ENCODE peak calls at places on chromosomes 7 and 10, in six cellular contexts. B, Q, Y, T, C and R are unnamed samples.

GRCh38 chr10:124015991-124016390 is 77.4 kb downstream of the CHST15 start:
- DNase-seq in Q (no peak), T (no peak), Y (no peak), B (no peak), C (no peak), R (no peak)

GRCh38 chr10:112526130-112526529 is 79.1 kb downstream of the VTI1A start:
- DNase-seq in C (no peak), Y (no peak), Q (no peak), B (no peak), T (no peak), R (no peak)

GRCh38 chr10:72334832-72335393 is 19.8 kb downstream of the DNAJB12 start:
- DNase-seq in Q (peak; percentile 73), T (no peak), C (peak; percentile 92), Y (no peak), B (no peak), R (peak; percentile 93)

GRCh38 chr7:27153526-27153925 is 1.1 kb upstream of the HOXA3 start:
- DNase-seq in Q (no peak), Y (peak; percentile 57), B (no peak), T (no peak), C (peak; percentile 11), R (no peak)

GRCh38 chr7:3862774-3863173 is 561.7 kb downstream of the SDK1 start:
- DNase-seq in T (no peak), B (no peak), Y (no peak), Q (no peak), C (no peak), R (no peak)

GRCh38 chr10:70106958-70107791 is 25.4 kb downstream of the AIFM2 start:
- DNase-seq in C (no peak), Q (no peak), T (peak; percentile 61), Y (no peak), B (no peak), R (no peak)

GRCh38 chr10:1465993-1466764 is 271.1 kb downstream of the ADARB2 start:
- DNase-seq in B (no peak), Y (no peak), Q (no peak), C (no peak), T (no peak), R (no peak)

GRCh38 chr7:95330194-95331003 is 6.1 kb upstream of the PON1 start:
- DNase-seq in C (no peak), Y (no peak), B (no peak), T (no peak), Q (no peak), R (no peak)

GRCh38 chr7:86598311-86598710 is 45.4 kb upstream of the GRM3 start:
- DNase-seq in C (no peak), Q (no peak), T (peak; percentile 34), B (no peak), Y (no peak), R (no peak)

GRCh38 chr10:60200012-60200681 is 189.5 kb downstream of the ANK3 start:
- DNase-seq in C (no peak), T (no peak), Q (no peak), Y (no peak), B (no peak), R (no peak)

GRCh38 chr7:4030346-4030745 is 651.7 kb upstream of the FOXK1 start:
- DNase-seq in Q (no peak), T (no peak), B (no peak), C (no peak), Y (no peak), R (no peak)

GRCh38 chr7:117217121-117217520 is 105.7 kb downstream of the WNT2 start:
- DNase-seq in Y (no peak), T (no peak), C (no peak), B (no peak), Q (no peak), R (no peak)

GRCh38 chr10:132829403-132829802 is 43.5 kb upstream of the NKX6-2 start:
- DNase-seq in C (no peak), Y (no peak), B (no peak), Q (no peak), T (no peak), R (no peak)

GRCh38 chr7:134995239-134996096 is 9.2 kb downstream of the AGBL3 start:
- DNase-seq in T (no peak), Y (no peak), B (no peak), Q (no peak), C (no peak), R (no peak)

GRCh38 chr7:79268730-79269129 is 184.7 kb downstream of the MAGI2 start:
- DNase-seq in C (no peak), T (no peak), Q (no peak), B (no peak), Y (no peak), R (no peak)
- TF ChIP-seq CTCF in C (no peak), T (no peak), Q (no peak), B (no peak), Y (no peak), R (no peak)

DNA sequence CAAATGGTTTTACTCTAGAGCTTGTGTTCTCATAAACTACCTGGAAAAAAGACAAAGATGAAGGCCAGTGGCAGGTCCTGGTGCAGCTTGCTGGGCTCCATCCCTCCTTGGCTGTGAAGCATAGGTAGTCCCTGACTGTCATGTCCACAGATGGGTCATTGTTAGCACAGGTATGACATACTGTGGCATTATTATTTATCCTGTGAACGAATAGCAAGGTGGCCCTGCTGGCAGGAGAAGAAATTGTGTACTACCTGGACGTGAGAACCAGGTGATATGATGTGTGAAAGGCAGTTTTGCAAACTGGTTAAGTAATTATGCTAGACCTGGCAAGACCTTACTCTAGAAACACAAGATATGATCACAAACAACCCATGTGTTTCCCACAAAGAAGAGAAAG is 63.9 kb downstream of the CCDC71L start:
- DNase-seq in Q (no peak), C (no peak), B (no peak), Y (no peak), T (no peak), R (no peak)
- TF ChIP-seq CTCF in Q (no peak), C (no peak), B (no peak), Y (no peak), T (no peak), R (no peak)

DNA sequence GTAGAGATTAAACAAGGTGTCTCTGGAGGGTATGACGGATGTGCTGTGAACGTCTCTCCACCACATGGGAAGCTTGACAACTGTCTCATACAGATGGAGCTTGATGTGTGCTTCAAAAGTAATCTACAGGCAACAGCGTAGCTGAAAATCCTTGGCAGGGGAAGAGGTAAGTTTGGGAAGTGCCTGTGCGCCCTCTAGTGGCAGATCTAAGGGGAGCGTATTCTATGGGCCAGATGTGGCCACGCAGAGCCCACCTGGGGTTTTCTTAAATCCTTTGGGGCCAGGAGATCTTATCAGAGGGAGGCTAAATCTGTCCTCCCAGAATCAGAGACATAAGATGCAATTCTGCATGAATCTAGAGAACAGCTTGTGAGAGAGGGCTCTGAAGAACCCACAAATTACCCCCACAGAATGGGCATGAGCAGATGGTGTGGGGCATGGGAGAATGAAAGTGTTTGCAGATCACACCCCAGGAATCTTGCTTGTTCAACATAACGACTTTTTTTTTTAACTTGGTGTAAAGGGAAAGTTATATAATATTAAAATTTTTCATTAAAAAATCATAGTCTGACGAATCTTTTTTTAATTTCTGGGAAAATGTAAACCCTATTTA is 91.2 kb upstream of the MPP7 start:
- DNase-seq in Q (peak; percentile 51), C (peak; percentile 52), Y (peak; percentile 72), T (peak; percentile 74), B (no peak), R (peak; percentile 16)
- TF ChIP-seq CTCF in Q (peak; percentile 87), C (peak; percentile 59), Y (peak; percentile 97), T (peak; percentile 92), B (peak; percentile 95), R (peak; percentile 98)

GRCh38 chr10:62393237-62393636 is 19.1 kb downstream of the ZNF365 start:
- DNase-seq in Q (no peak), T (no peak), Y (no peak), B (no peak), C (no peak), R (no peak)

GRCh38 chr10:62396864-62397263 is 22.7 kb downstream of the ZNF365 start:
- DNase-seq in Q (no peak), T (no peak), Y (no peak), C (no peak), B (no peak), R (no peak)

GRCh38 chr10:62390497-62391176 is 16.5 kb downstream of the ZNF365 start:
- DNase-seq in Y (no peak), Q (peak; percentile 65), T (no peak), B (no peak), C (no peak), R (no peak)

GRCh38 chr10:62395892-62396291 is 21.7 kb downstream of the ZNF365 start:
- DNase-seq in B (no peak), T (no peak), C (no peak), Q (no peak), Y (no peak), R (no peak)

DNA sequence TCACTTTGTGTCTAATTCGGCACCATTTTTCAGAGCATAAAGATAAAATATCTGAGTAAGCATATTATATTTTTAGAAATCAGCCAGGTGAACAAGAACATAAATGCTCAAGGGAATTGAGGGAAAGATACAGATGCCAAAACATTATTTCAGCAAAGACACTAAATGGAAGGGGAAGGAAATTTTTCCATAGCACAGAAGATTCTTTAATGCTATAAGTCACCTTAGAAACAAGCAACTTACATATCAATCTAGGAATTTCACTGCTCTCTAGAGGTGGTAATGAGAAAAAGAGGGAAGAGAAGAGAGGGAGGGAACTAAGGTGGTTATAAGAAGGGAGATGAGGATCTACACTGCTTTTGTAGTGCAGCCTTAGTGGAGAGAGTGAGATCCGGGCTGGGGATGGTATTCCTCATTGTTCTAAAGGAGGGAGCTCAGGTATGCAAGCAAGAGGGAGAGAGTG is 20.4 kb downstream of the ZNF365 start:
- DNase-seq in C (no peak), T (no peak), Q (no peak), B (no peak), Y (no peak), R (no peak)
- TF ChIP-seq CTCF in C (no peak), T (no peak), Q (peak; percentile 32), B (no peak), Y (no peak), R (no peak)

GRCh38 chr7:110090113-110090820 is 1000.7 kb upstream of the LRRN3 start:
- DNase-seq in B (no peak), Y (no peak), C (no peak), T (no peak), Q (peak; percentile 9), R (no peak)
- TF ChIP-seq CTCF in B (peak; percentile 52), Y (peak; percentile 64), C (no peak), T (peak; percentile 36), Q (peak; percentile 59), R (peak; percentile 49)

DNA sequence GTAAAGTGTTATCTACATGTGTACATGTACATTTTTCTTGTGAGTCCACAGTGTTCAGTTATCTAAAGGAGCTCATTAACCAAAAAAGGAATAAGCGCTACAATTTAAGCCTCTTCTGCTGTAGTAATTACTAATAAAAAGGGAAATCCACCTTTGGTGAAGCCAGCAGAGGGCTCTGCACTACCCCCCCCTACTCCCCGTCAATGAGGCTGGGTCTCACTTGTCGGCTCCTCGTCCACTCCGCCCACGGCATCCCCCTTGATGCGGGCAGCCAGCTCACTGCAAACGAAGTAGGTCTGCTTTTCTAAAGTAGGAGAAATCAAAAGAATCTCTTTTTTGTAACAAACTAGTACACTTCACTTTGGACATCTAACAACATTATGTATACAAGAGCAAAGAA is 4.7 kb upstream of the WASHC2A start:
- DNase-seq in Q (no peak), C (no peak), Y (no peak), T (peak; percentile 14), B (no peak), R (no peak)
- TF ChIP-seq CTCF in Q (no peak), C (no peak), Y (no peak), T (no peak), B (no peak), R (peak; percentile 7)